ENCODE peak calls at places on chromosomes 7 and 10, in seven cellular contexts. J is kidney tubule cell, S is fibroblast of gingiva, O is NCI-H748 treated with DMSO at 0.1 percent for 48 hours, H is SK-N-SH, U is MCF 10A, A is Caki2. N is an unnamed sample.

GRCh38 chr10:86443936-86444335 is 77.3 kb upstream of the GRID1 start:
- DNase-seq in J (peak), S (no peak), O (no peak), H (no peak), U (no peak), A (peak), N (no peak)

GRCh38 chr7:32881074-32881982 is 10.2 kb downstream of the KBTBD2 start:
- DNase-seq in J (peak), S (peak), O (no peak), H (no peak), U (peak), A (peak), N (no peak)

GRCh38 chr10:132536241-132536963 is 1.2 kb upstream of the INPP5A start:
- DNase-seq in J (peak), S (no peak), O (no peak), H (peak), U (peak), A (peak), N (no peak)

GRCh38 chr10:105969884-105970377 is 1194.6 kb downstream of the SORCS1 start:
- DNase-seq in J (no peak), S (no peak), O (no peak), H (no peak), U (no peak), A (no peak), N (no peak)

GRCh38 chr7:124720195-124720594 is 45.4 kb downstream of the GPR37 start:
- DNase-seq in J (peak), S (no peak), O (no peak), H (no peak), U (peak), A (no peak), N (no peak)

GRCh38 chr7:22667562-22668239 is 59.3 kb upstream of the IL6 start:
- DNase-seq in J (peak), S (peak), O (peak), H (no peak), U (peak), A (peak), N (no peak)

GRCh38 chr7:151845412-151846205 is 31.3 kb downstream of the PRKAG2 start:
- DNase-seq in J (no peak), S (no peak), O (no peak), H (no peak), U (no peak), A (no peak), N (no peak)

GRCh38 chr7:76261329-76261728 is 41.1 kb upstream of the HSPB1 start:
- DNase-seq in J (no peak), S (no peak), O (no peak), H (no peak), U (no peak), A (no peak), N (no peak)

GRCh38 chr7:89064831-89065230 is 269.3 kb upstream of the TEX47 start:
- DNase-seq in J (no peak), S (no peak), O (no peak), H (no peak), U (no peak), A (no peak), N (no peak)

GRCh38 chr10:91941426-91941825 is 17.9 kb downstream of the BTAF1 start:
- DNase-seq in J (no peak), S (no peak), O (no peak), H (no peak), U (no peak), A (no peak), N (no peak)

GRCh38 chr10:69558559-69558958 is 14.7 kb downstream of the NEUROG3 start:
- DNase-seq in J (no peak), S (no peak), O (no peak), H (no peak), U (no peak), A (no peak), N (no peak)

GRCh38 chr7:80230327-80230726 is 95.7 kb downstream of the GNAI1 start:
- DNase-seq in J (no peak), S (no peak), O (no peak), H (no peak), U (no peak), A (no peak), N (no peak)

GRCh38 chr7:27678617-27679260 is 16.1 kb upstream of the HIBADH start:
- DNase-seq in J (peak), S (no peak), O (no peak), H (no peak), U (no peak), A (peak), N (no peak)

GRCh38 chr10:114498413-114499111 is 94.3 kb upstream of the AFAP1L2 start:
- DNase-seq in J (no peak), S (no peak), O (no peak), H (no peak), U (no peak), A (no peak), N (no peak)

GRCh38 chr10:6204341-6205191 is 1.8 kb downstream of the PFKFB3 start:
- DNase-seq in J (peak), S (peak), O (no peak), H (peak), U (peak), A (peak), N (no peak)

GRCh38 chr7:27073066-27073465 is 22.7 kb downstream of the HOXA1 start:
- DNase-seq in J (no peak), S (no peak), O (no peak), H (no peak), U (peak), A (no peak), N (no peak)

GRCh38 chr10:35412900-35413491 is 76.7 kb downstream of the CCNY start:
- DNase-seq in J (peak), S (no peak), O (no peak), H (no peak), U (peak), A (no peak), N (no peak)

GRCh38 chr10:94042001-94042813 is 48.5 kb downstream of the PLCE1 start:
- DNase-seq in J (peak), S (peak), O (no peak), H (no peak), U (peak), A (peak), N (no peak)

GRCh38 chr10:115093286-115093775 is at the start of gene ATRNL1:
- DNase-seq in J (peak), S (no peak), O (peak), H (peak), U (no peak), A (peak), N (peak)

N was measured in NCI-H1930.